ENCODE peak calls at places on chromosomes 12 and 14, in ten cellular contexts. One of them, this sample, is unnamed.
A peak's percentile ranks its signal among the peaks of the same experiment; 100 is the strongest.

GRCh38 chr12:28996688-28997087 is 152.4 kb upstream of the FAR2 start:
- DNase-seq in left lung: no peak
- DNase-seq in transverse colon: no peak
- DNase-seq in PC-3: no peak
- DNase-seq in IMR-90: no peak
- DNase-seq in tibial artery: peak; percentile 30
- DNase-seq in heart left ventricle: no peak
- DNase-seq in endothelial cell of umbilical vein: no peak
- DNase-seq in thoracic aorta: no peak
- DNase-seq in adrenal gland: no peak
- DNase-seq in this sample: no peak

GRCh38 chr14:34785223-34786006 is 71.0 kb upstream of the CFL2 start:
- DNase-seq in left lung: no peak
- DNase-seq in transverse colon: no peak
- DNase-seq in PC-3: no peak
- DNase-seq in IMR-90: no peak
- DNase-seq in tibial artery: no peak
- DNase-seq in heart left ventricle: no peak
- DNase-seq in endothelial cell of umbilical vein: no peak
- DNase-seq in thoracic aorta: no peak
- DNase-seq in adrenal gland: no peak
- DNase-seq in this sample: no peak

GRCh38 chr12:117907108-117907689 is 61.6 kb downstream of the KSR2 start:
- DNase-seq in left lung: no peak
- DNase-seq in transverse colon: no peak
- DNase-seq in PC-3: no peak
- DNase-seq in IMR-90: no peak
- DNase-seq in tibial artery: no peak
- DNase-seq in heart left ventricle: no peak
- DNase-seq in endothelial cell of umbilical vein: no peak
- DNase-seq in thoracic aorta: no peak
- DNase-seq in adrenal gland: no peak
- DNase-seq in this sample: no peak

GRCh38 chr12:123270380-123271181 is 1.1 kb downstream of the CDK2AP1 start:
- DNase-seq in left lung: peak; percentile 47
- DNase-seq in transverse colon: peak; percentile 36
- DNase-seq in PC-3: no peak
- DNase-seq in IMR-90: peak; percentile 28
- DNase-seq in tibial artery: no peak
- DNase-seq in heart left ventricle: no peak
- DNase-seq in endothelial cell of umbilical vein: no peak
- DNase-seq in thoracic aorta: no peak
- DNase-seq in adrenal gland: no peak
- DNase-seq in this sample: no peak

GRCh38 chr12:27810756-27811155 is 30.7 kb upstream of the MANSC4 start:
- DNase-seq in left lung: no peak
- DNase-seq in transverse colon: no peak
- DNase-seq in PC-3: peak; percentile 38
- DNase-seq in IMR-90: peak; percentile 45
- DNase-seq in tibial artery: no peak
- DNase-seq in heart left ventricle: no peak
- DNase-seq in endothelial cell of umbilical vein: no peak
- DNase-seq in thoracic aorta: no peak
- DNase-seq in adrenal gland: no peak
- DNase-seq in this sample: no peak

GRCh38 chr12:75208851-75209781 is 523 bp downstream of the KCNC2 start:
- DNase-seq in left lung: no peak
- DNase-seq in transverse colon: no peak
- DNase-seq in PC-3: no peak
- DNase-seq in IMR-90: peak; percentile 18
- DNase-seq in tibial artery: no peak
- DNase-seq in heart left ventricle: peak; percentile 11
- DNase-seq in endothelial cell of umbilical vein: peak; percentile 27
- DNase-seq in thoracic aorta: no peak
- DNase-seq in adrenal gland: peak; percentile 19
- DNase-seq in this sample: no peak

GRCh38 chr14:85528080-85528881 is 1.7 kb upstream of the FLRT2 start:
- DNase-seq in left lung: no peak
- DNase-seq in transverse colon: no peak
- DNase-seq in PC-3: peak; percentile 50
- DNase-seq in IMR-90: peak; percentile 90
- DNase-seq in tibial artery: peak; percentile 39
- DNase-seq in heart left ventricle: no peak
- DNase-seq in endothelial cell of umbilical vein: peak; percentile 94
- DNase-seq in thoracic aorta: no peak
- DNase-seq in adrenal gland: peak; percentile 57
- DNase-seq in this sample: no peak

GRCh38 chr12:124829008-124829707 is 34.5 kb downstream of the SCARB1 start:
- DNase-seq in left lung: no peak
- DNase-seq in transverse colon: peak; percentile 41
- DNase-seq in PC-3: peak; percentile 91
- DNase-seq in IMR-90: peak; percentile 85
- DNase-seq in tibial artery: no peak
- DNase-seq in heart left ventricle: no peak
- DNase-seq in endothelial cell of umbilical vein: no peak
- DNase-seq in thoracic aorta: no peak
- DNase-seq in adrenal gland: peak; percentile 87
- DNase-seq in this sample: no peak

GRCh38 chr14:105397350-105397931 is 897 bp upstream of the TEX22 start:
- DNase-seq in left lung: no peak
- DNase-seq in transverse colon: no peak
- DNase-seq in PC-3: no peak
- DNase-seq in IMR-90: no peak
- DNase-seq in tibial artery: no peak
- DNase-seq in heart left ventricle: peak; percentile 25
- DNase-seq in endothelial cell of umbilical vein: peak; percentile 18
- DNase-seq in thoracic aorta: no peak
- DNase-seq in adrenal gland: no peak
- DNase-seq in this sample: no peak

GRCh38 chr14:21525571-21525970 is 575 bp downstream of the SALL2 start:
- DNase-seq in left lung: no peak
- DNase-seq in transverse colon: no peak
- DNase-seq in PC-3: no peak
- DNase-seq in IMR-90: peak; percentile 20
- DNase-seq in tibial artery: no peak
- DNase-seq in heart left ventricle: no peak
- DNase-seq in endothelial cell of umbilical vein: no peak
- DNase-seq in thoracic aorta: no peak
- DNase-seq in adrenal gland: no peak
- DNase-seq in this sample: no peak

GRCh38 chr12:104720346-104721064 is 237.6 kb downstream of the SLC41A2 start:
- DNase-seq in left lung: no peak
- DNase-seq in transverse colon: peak; percentile 58
- DNase-seq in PC-3: no peak
- DNase-seq in IMR-90: peak; percentile 47
- DNase-seq in tibial artery: no peak
- DNase-seq in heart left ventricle: peak; percentile 31
- DNase-seq in endothelial cell of umbilical vein: peak; percentile 44
- DNase-seq in thoracic aorta: no peak
- DNase-seq in adrenal gland: no peak
- DNase-seq in this sample: no peak

GRCh38 chr14:80428171-80428570 is 216.9 kb upstream of the DIO2 start:
- DNase-seq in left lung: no peak
- DNase-seq in transverse colon: no peak
- DNase-seq in PC-3: no peak
- DNase-seq in IMR-90: peak; percentile 47
- DNase-seq in tibial artery: no peak
- DNase-seq in heart left ventricle: no peak
- DNase-seq in endothelial cell of umbilical vein: no peak
- DNase-seq in thoracic aorta: no peak
- DNase-seq in adrenal gland: no peak
- DNase-seq in this sample: no peak

GRCh38 chr12:19177754-19178153 is 48.2 kb downstream of the PLEKHA5 start:
- DNase-seq in left lung: no peak
- DNase-seq in transverse colon: no peak
- DNase-seq in PC-3: no peak
- DNase-seq in IMR-90: peak; percentile 79
- DNase-seq in tibial artery: no peak
- DNase-seq in heart left ventricle: no peak
- DNase-seq in endothelial cell of umbilical vein: no peak
- DNase-seq in thoracic aorta: no peak
- DNase-seq in adrenal gland: no peak
- DNase-seq in this sample: no peak

GRCh38 chr12:76450690-76451089 is 102.5 kb upstream of the BBS10 start:
- DNase-seq in left lung: no peak
- DNase-seq in transverse colon: no peak
- DNase-seq in PC-3: peak; percentile 82
- DNase-seq in IMR-90: peak; percentile 46
- DNase-seq in tibial artery: no peak
- DNase-seq in heart left ventricle: no peak
- DNase-seq in endothelial cell of umbilical vein: peak; percentile 75
- DNase-seq in thoracic aorta: no peak
- DNase-seq in adrenal gland: no peak
- DNase-seq in this sample: no peak

GRCh38 chr14:30621954-30622830 is at the start of gene SCFD1:
- DNase-seq in left lung: peak; percentile 96
- DNase-seq in transverse colon: peak; percentile 97
- DNase-seq in PC-3: peak; percentile 93
- DNase-seq in IMR-90: peak; percentile 83
- DNase-seq in tibial artery: peak; percentile 93
- DNase-seq in heart left ventricle: peak; percentile 97
- DNase-seq in endothelial cell of umbilical vein: peak; percentile 89
- DNase-seq in thoracic aorta: peak; percentile 64
- DNase-seq in adrenal gland: peak; percentile 94
- DNase-seq in this sample: peak; percentile 56
- H3K4me1 ChIP-seq in left lung: peaks cover 18% of the 10 kb centered on the region
- H3K4me1 ChIP-seq in transverse colon: peaks cover 44% of the 10 kb centered on the region
- H3K4me1 ChIP-seq in PC-3: peaks cover 32% of the 10 kb centered on the region
- H3K4me1 ChIP-seq in IMR-90: peaks cover 3% of the 10 kb centered on the region
- H3K4me1 ChIP-seq in tibial artery: peaks cover 41% of the 10 kb centered on the region
- H3K4me1 ChIP-seq in heart left ventricle: peaks cover 24% of the 10 kb centered on the region
- H3K4me1 ChIP-seq in endothelial cell of umbilical vein: peaks cover 7% of the 10 kb centered on the region
- H3K4me1 ChIP-seq in thoracic aorta: peaks cover 16% of the 10 kb centered on the region
- H3K4me1 ChIP-seq in adrenal gland: peaks cover 15% of the 10 kb centered on the region
- H3K4me1 ChIP-seq in this sample: peaks cover 14% of the 10 kb centered on the region

GRCh38 chr12:88142610-88142991 is 494 bp downstream of the TMTC3 start:
- DNase-seq in left lung: peak; percentile 37
- DNase-seq in transverse colon: peak; percentile 30
- DNase-seq in PC-3: peak; percentile 17
- DNase-seq in IMR-90: no peak
- DNase-seq in tibial artery: peak; percentile 52
- DNase-seq in heart left ventricle: peak; percentile 31
- DNase-seq in endothelial cell of umbilical vein: no peak
- DNase-seq in thoracic aorta: peak; percentile 6
- DNase-seq in adrenal gland: peak; percentile 29
- DNase-seq in this sample: no peak

GRCh38 chr12:88144037-88144436 is 1.9 kb downstream of the TMTC3 start:
- DNase-seq in left lung: no peak
- DNase-seq in transverse colon: no peak
- DNase-seq in PC-3: no peak
- DNase-seq in IMR-90: no peak
- DNase-seq in tibial artery: no peak
- DNase-seq in heart left ventricle: no peak
- DNase-seq in endothelial cell of umbilical vein: no peak
- DNase-seq in thoracic aorta: no peak
- DNase-seq in adrenal gland: no peak
- DNase-seq in this sample: no peak

GRCh38 chr12:88144546-88145468 is 2.7 kb downstream of the TMTC3 start:
- DNase-seq in left lung: no peak
- DNase-seq in transverse colon: no peak
- DNase-seq in PC-3: no peak
- DNase-seq in IMR-90: no peak
- DNase-seq in tibial artery: no peak
- DNase-seq in heart left ventricle: no peak
- DNase-seq in endothelial cell of umbilical vein: no peak
- DNase-seq in thoracic aorta: no peak
- DNase-seq in adrenal gland: no peak
- DNase-seq in this sample: no peak

GRCh38 chr12:88141774-88142609 is at the start of the genes CEP290 and TMTC3:
- DNase-seq in left lung: peak; percentile 96
- DNase-seq in transverse colon: peak; percentile 96
- DNase-seq in PC-3: peak; percentile 99
- DNase-seq in IMR-90: peak; percentile 100
- DNase-seq in tibial artery: peak; percentile 98
- DNase-seq in heart left ventricle: peak; percentile 96
- DNase-seq in endothelial cell of umbilical vein: peak; percentile 99
- DNase-seq in thoracic aorta: peak; percentile 94
- DNase-seq in adrenal gland: peak; percentile 98
- DNase-seq in this sample: peak; percentile 90

DNA sequence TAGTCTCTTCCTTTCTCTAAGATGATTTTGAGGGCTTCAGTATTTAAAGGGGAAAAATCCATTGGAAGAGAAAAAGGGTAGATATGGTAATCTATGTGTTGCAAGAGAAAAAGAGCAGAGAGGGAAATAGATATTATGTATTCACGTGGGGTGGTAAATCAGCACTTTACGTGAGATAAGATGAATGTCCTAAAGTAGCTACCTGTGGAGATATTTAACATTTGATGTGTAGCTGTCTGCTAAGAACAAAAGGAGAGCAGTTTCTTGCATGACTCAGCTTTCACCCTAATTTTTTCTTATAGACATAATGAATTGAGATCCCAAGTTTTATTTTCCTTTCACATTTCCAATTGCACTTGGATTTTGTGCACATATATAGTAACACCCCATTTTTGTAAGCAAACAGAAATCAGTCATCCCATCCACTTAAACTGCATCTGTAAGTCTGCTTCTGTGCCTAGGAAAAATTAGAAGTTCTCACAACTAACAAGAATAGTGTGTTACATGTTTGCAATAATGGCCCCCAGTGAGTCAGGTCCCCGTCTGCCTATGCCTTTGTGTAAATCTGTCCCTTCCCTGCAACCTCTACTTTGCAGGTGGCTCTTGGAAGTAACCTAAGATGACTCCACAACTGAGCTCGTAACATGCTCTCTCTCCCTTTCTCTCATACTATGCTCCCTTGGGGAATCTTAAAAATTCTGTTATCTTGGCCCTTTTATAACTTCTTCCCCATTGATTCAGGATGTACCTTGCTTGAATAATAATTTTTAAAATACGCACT is 3.6 kb downstream of the TMTC3 start:
- DNase-seq in left lung: no peak
- DNase-seq in transverse colon: no peak
- DNase-seq in PC-3: no peak
- DNase-seq in IMR-90: no peak
- DNase-seq in tibial artery: no peak
- DNase-seq in heart left ventricle: no peak
- DNase-seq in endothelial cell of umbilical vein: no peak
- DNase-seq in thoracic aorta: no peak
- DNase-seq in adrenal gland: no peak
- DNase-seq in this sample: no peak
- H3K27ac ChIP-seq in left lung: no peak overlapping the region
- H3K27ac ChIP-seq in transverse colon: no peak overlapping the region
- H3K27ac ChIP-seq in PC-3: no peak overlapping the region
- H3K27ac ChIP-seq in IMR-90: no peak overlapping the region
- H3K27ac ChIP-seq in tibial artery: no peak overlapping the region
- H3K27ac ChIP-seq in heart left ventricle: no peak overlapping the region
- H3K27ac ChIP-seq in endothelial cell of umbilical vein: no peak overlapping the region
- H3K27ac ChIP-seq in thoracic aorta: no peak overlapping the region
- H3K27ac ChIP-seq in adrenal gland: no peak overlapping the region
- H3K27ac ChIP-seq in this sample: no peak overlapping the region

GRCh38 chr12:24586293-24586692 is 362.6 kb downstream of the BCAT1 start:
- DNase-seq in left lung: no peak
- DNase-seq in transverse colon: no peak
- DNase-seq in PC-3: no peak
- DNase-seq in IMR-90: no peak
- DNase-seq in tibial artery: no peak
- DNase-seq in heart left ventricle: no peak
- DNase-seq in endothelial cell of umbilical vein: no peak
- DNase-seq in thoracic aorta: no peak
- DNase-seq in adrenal gland: no peak
- DNase-seq in this sample: no peak
- TF ChIP-seq CTCF in left lung: no peak
- TF ChIP-seq CTCF in transverse colon: no peak
- TF ChIP-seq CTCF in PC-3: no peak
- TF ChIP-seq CTCF in IMR-90: no peak
- TF ChIP-seq CTCF in tibial artery: no peak
- TF ChIP-seq CTCF in heart left ventricle: no peak
- TF ChIP-seq CTCF in endothelial cell of umbilical vein: no peak
- TF ChIP-seq CTCF in thoracic aorta: no peak
- TF ChIP-seq CTCF in adrenal gland: no peak
- TF ChIP-seq CTCF in this sample: no peak

GRCh38 chr12:16605666-16606116 is 271 bp downstream of the LMO3 start:
- DNase-seq in left lung: no peak
- DNase-seq in transverse colon: no peak
- DNase-seq in PC-3: peak; percentile 12
- DNase-seq in IMR-90: peak; percentile 12
- DNase-seq in tibial artery: peak; percentile 34
- DNase-seq in heart left ventricle: no peak
- DNase-seq in endothelial cell of umbilical vein: peak; percentile 15
- DNase-seq in thoracic aorta: no peak
- DNase-seq in adrenal gland: peak; percentile 25
- DNase-seq in this sample: no peak
- H3K4me1 ChIP-seq in left lung: no peaks in the 10 kb centered on the region
- H3K4me1 ChIP-seq in transverse colon: peaks cover 17% of the 10 kb centered on the region
- H3K4me1 ChIP-seq in PC-3: no peaks in the 10 kb centered on the region
- H3K4me1 ChIP-seq in IMR-90: peaks cover 2% of the 10 kb centered on the region
- H3K4me1 ChIP-seq in tibial artery: peaks cover 16% of the 10 kb centered on the region
- H3K4me1 ChIP-seq in heart left ventricle: peaks cover 12% of the 10 kb centered on the region
- H3K4me1 ChIP-seq in endothelial cell of umbilical vein: no peaks in the 10 kb centered on the region
- H3K4me1 ChIP-seq in thoracic aorta: peaks cover 3% of the 10 kb centered on the region
- H3K4me1 ChIP-seq in adrenal gland: peaks cover 10% of the 10 kb centered on the region
- H3K4me1 ChIP-seq in this sample: no peaks in the 10 kb centered on the region

This sample was measured in esophagus squamous epithelium.